ENCODE peak calls at places on chromosomes 16 and 17, in five cellular contexts. K is DND-41, C is body of pancreas, S is thyroid gland, Y is adrenal gland. Z is an unnamed sample.
A peak's percentile ranks its signal among the peaks of the same experiment; 100 is the strongest.

GRCh38 chr16:14286381-14287230 is 215.5 kb downstream of the MRTFB start:
- DNase-seq in K (no peak), C (no peak), S (peak; percentile 20), Y (no peak), Z (peak; percentile 79)

GRCh38 chr17:8481703-8482102 is 46.0 kb downstream of the NDEL1 start:
- DNase-seq in K (no peak), C (no peak), S (no peak), Y (no peak), Z (no peak)

GRCh38 chr17:72022328-72022727 is 98.5 kb upstream of the SOX9 start:
- DNase-seq in K (no peak), C (no peak), S (peak; percentile 54), Y (no peak), Z (no peak)

GRCh38 chr16:53775821-53776431 is 72.0 kb downstream of the FTO start:
- DNase-seq in K (no peak), C (peak; percentile 56), S (peak; percentile 65), Y (peak; percentile 50), Z (no peak)

GRCh38 chr17:17970699-17971430 is 1.3 kb downstream of the TOM1L2 start:
- DNase-seq in K (no peak), C (no peak), S (no peak), Y (no peak), Z (no peak)

GRCh38 chr17:77419547-77420475 is 279.0 kb downstream of the SEC14L1 start:
- DNase-seq in K (peak; percentile 62), C (no peak), S (no peak), Y (no peak), Z (no peak)

GRCh38 chr16:67936124-67936875 is at the start of gene PSMB10:
- DNase-seq in K (no peak), C (peak; percentile 60), S (peak; percentile 61), Y (peak; percentile 72), Z (peak; percentile 78)

GRCh38 chr16:28863929-28864886 is 565 bp downstream of the SH2B1 start:
- DNase-seq in K (no peak), C (no peak), S (peak; percentile 36), Y (peak; percentile 54), Z (no peak)

GRCh38 chr17:330993-331701 is 21.5 kb downstream of the RPH3AL start:
- DNase-seq in K (peak; percentile 59), C (peak; percentile 57), S (no peak), Y (peak; percentile 68), Z (no peak)

GRCh38 chr17:78671607-78672404 is 94.6 kb upstream of the DNAH17 start:
- DNase-seq in K (no peak), C (no peak), S (no peak), Y (no peak), Z (no peak)

GRCh38 chr17:67403065-67403464 is 26.0 kb downstream of the PITPNC1 start:
- DNase-seq in K (no peak), C (no peak), S (no peak), Y (no peak), Z (no peak)

GRCh38 chr17:47829870-47830269 is 1.5 kb downstream of the MRPL10 start:
- DNase-seq in K (no peak), C (no peak), S (no peak), Y (no peak), Z (no peak)

DNA sequence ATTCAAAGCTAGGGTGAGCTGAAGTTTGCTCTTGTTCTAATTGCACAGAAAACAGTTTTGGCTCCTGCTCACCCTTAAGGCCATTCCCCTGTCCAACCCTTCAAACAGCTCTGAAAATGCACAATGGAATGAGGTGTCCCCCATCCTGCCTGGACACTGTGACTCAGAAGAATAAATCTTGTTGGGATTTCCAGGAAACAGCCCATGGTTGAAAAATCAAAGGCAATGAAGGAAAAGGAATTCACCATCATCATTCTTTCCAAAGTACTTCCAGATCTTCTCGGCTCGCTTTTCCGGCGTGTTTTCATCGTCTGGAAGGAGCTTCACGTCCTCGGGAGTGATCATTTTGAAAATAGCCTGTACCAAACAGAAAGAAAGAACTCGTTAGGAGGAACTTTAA is 4.3 kb downstream of the RCVRN start:
- DNase-seq in K (no peak), C (no peak), S (no peak), Y (no peak), Z (no peak)
- H3K4me3 ChIP-seq in K (no peak overlapping the region), C (no peak overlapping the region), S (no peak overlapping the region), Y (no peak overlapping the region), Z (no peak overlapping the region)

GRCh38 chr16:61014869-61015268 is 1021.4 kb downstream of the CDH8 start:
- DNase-seq in K (no peak), C (no peak), S (no peak), Y (no peak), Z (no peak)
- TF ChIP-seq CTCF in K (peak; percentile 23), C (no peak), S (no peak), Y (no peak), Z (no peak)

GRCh38 chr17:75130059-75130631 is 1.4 kb downstream of the NT5C start:
- DNase-seq in K (no peak), C (no peak), S (no peak), Y (no peak), Z (no peak)
- H3K4me3 ChIP-seq in K (peak overlapping the region; percentile 92), C (no peak overlapping the region), S (no peak overlapping the region), Y (no peak overlapping the region), Z (peak overlapping the region; percentile 87)

DNA sequence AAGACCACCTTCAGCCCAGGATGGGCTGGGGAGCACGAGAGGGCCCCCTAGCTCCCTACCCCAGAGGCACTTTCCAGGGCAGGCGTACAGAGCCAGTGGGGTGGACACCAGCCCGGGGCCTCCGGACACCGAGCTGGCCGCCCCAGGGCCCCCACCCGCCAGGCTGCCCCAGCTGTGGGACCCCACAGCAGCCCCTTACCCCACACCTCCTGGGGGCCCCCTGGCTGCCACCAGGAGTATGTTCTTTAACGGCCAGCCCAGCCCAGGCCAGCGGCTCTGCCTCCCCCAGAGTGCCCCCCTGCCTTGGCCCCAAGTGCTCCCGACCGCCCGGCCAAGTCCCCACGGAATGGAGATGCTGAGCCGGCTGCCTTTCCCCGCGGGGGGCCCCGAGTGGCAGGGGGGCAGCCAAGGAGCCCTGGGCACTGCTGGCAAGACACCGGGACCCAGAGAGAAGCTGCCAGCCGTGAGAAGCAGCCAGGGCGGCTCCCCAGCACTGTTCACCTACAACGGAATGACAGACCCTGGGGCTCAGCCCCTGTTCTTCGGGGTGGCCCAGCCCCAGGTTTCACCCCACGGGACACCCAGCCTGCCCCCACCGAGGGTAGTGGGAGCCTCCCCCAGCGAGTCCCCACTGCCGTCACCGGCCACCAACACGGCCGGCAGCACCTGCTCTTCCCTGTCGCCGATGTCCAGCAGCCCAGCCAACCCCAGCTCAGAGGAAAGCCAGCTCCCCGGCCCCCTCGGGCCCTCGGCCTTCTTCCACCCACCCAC is 24.3 kb upstream of the ZFPM1 start:
- DNase-seq in K (no peak), C (no peak), S (no peak), Y (no peak), Z (no peak)
- TF ChIP-seq CTCF in K (no peak), C (no peak), S (no peak), Y (no peak), Z (no peak)

GRCh38 chr17:76025294-76025693 is 1.8 kb downstream of the EVPL start:
- DNase-seq in K (no peak), C (no peak), S (no peak), Y (no peak), Z (no peak)
- H3K4me3 ChIP-seq in K (no peak overlapping the region), C (no peak overlapping the region), S (no peak overlapping the region), Y (no peak overlapping the region), Z (no peak overlapping the region)

DNA sequence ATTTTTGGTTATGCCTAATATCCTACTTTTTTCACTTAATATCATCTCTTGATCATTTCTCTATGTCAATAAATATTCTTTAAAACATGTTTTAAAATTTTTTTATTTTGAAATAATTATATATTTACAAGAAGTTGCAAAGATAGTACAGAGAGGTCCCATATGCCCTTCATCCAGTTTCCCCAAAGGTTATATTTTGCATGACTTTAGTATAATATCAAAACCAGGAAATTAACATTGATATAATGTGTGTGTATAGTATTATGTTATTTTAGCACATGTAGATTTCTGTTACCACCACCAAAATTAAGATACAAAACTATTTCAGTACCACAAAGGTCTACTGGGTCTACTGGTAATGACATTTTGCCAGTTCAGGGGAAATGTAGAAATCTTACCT is 60.7 kb downstream of the EFCAB5 start:
- DNase-seq in K (no peak), C (no peak), S (no peak), Y (no peak), Z (no peak)
- TF ChIP-seq CTCF in K (no peak), C (no peak), S (no peak), Y (no peak), Z (no peak)

GRCh38 chr17:60091109-60091508 is 12.4 kb upstream of the HEATR6 start:
- DNase-seq in K (no peak), C (no peak), S (no peak), Y (no peak), Z (no peak)

GRCh38 chr17:60090412-60090811 is 11.7 kb upstream of the HEATR6 start:
- DNase-seq in K (no peak), C (no peak), S (no peak), Y (no peak), Z (no peak)

GRCh38 chr17:60089097-60089844 is 10.6 kb upstream of the HEATR6 start:
- DNase-seq in K (no peak), C (no peak), S (peak; percentile 44), Y (no peak), Z (peak; percentile 37)

GRCh38 chr17:60086822-60087591 is 8.3 kb upstream of the HEATR6 start:
- DNase-seq in K (no peak), C (no peak), S (no peak), Y (no peak), Z (no peak)

GRCh38 chr17:60087882-60088669 is 9.4 kb upstream of the HEATR6 start:
- DNase-seq in K (no peak), C (peak; percentile 68), S (peak; percentile 74), Y (peak; percentile 68), Z (no peak)
- H3K4me3 ChIP-seq in K (no peak overlapping the region), C (no peak overlapping the region), S (no peak overlapping the region), Y (no peak overlapping the region), Z (no peak overlapping the region)

DNA sequence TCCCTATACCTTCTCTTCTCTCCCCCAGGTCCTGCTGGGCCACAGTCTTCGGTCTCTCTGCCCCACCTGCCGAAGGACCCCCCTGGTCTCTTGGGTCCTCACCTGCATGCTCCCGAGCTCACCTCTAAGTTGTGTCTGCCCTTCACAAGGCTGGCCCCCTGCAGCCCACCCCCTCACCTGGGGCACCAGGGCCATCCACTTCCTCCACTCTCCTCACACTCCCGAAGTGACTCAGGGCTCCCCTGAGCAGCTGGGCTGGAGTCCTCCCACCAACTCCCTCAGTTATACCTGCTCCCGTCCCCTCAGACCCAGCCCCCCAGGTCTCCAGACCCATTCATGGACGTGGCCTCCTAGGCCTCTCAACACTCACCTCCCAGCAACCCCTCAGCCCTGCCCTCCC is 822.0 kb downstream of the KCNJ18 start:
- DNase-seq in K (no peak), C (no peak), S (no peak), Y (no peak), Z (no peak)
- TF ChIP-seq CTCF in K (no peak), C (no peak), S (no peak), Y (no peak), Z (no peak)

Z was measured in GM06990.